ENCODE peak calls at places on chromosome 16, in six cellular contexts. X is IMR-90, U is A549, H is HepG2, P is K562, Y is GM12878. Z is an unnamed sample.
A peak's percentile ranks its signal among the peaks of the same experiment; 100 is the strongest.

GRCh38 chr16:21628196-21628726 is 24.1 kb downstream of the IGSF6 start:
- DNase-seq in X (no peak), U (no peak), H (peak; percentile 84), P (no peak), Y (no peak), Z (no peak)

GRCh38 chr16:58128181-58128631 is 975 bp downstream of the CFAP20 start:
- DNase-seq in X (no peak), U (no peak), H (peak; percentile 34), P (no peak), Y (no peak), Z (no peak)

GRCh38 chr16:25176136-25176535 is 40.6 kb upstream of the AQP8 start:
- DNase-seq in X (no peak), U (no peak), H (no peak), P (no peak), Y (no peak), Z (no peak)

GRCh38 chr16:68948230-68948910 is 105.0 kb downstream of the TANGO6 start:
- DNase-seq in X (peak; percentile 37), U (no peak), H (no peak), P (no peak), Y (no peak), Z (no peak)

GRCh38 chr16:11475896-11476630 is 110.7 kb downstream of the LITAF start:
- DNase-seq in X (no peak), U (no peak), H (no peak), P (no peak), Y (no peak), Z (no peak)

GRCh38 chr16:72287646-72288045 is 115.7 kb upstream of the PMFBP1 start:
- DNase-seq in X (no peak), U (no peak), H (no peak), P (no peak), Y (no peak), Z (no peak)

GRCh38 chr16:88532434-88533241 is 37.6 kb upstream of the ZC3H18 start:
- DNase-seq in X (no peak), U (no peak), H (no peak), P (no peak), Y (no peak), Z (no peak)

GRCh38 chr16:31700200-31700529 is 172.5 kb downstream of the AHSP start:
- DNase-seq in X (no peak), U (no peak), H (no peak), P (peak; percentile 93), Y (no peak), Z (peak; percentile 77)

GRCh38 chr16:79589495-79590134 is 10.9 kb downstream of the MAF start:
- DNase-seq in X (no peak), U (no peak), H (no peak), P (no peak), Y (no peak), Z (no peak)

GRCh38 chr16:3868967-3869366 is 11.5 kb downstream of the CREBBP start:
- DNase-seq in X (no peak), U (no peak), H (no peak), P (no peak), Y (no peak), Z (no peak)

GRCh38 chr16:22356930-22357634 is 17.3 kb downstream of the CDR2 start:
- DNase-seq in X (no peak), U (no peak), H (no peak), P (no peak), Y (peak; percentile 52), Z (no peak)

GRCh38 chr16:12602811-12603698 is 200.6 kb downstream of the CPPED1 start:
- DNase-seq in X (no peak), U (no peak), H (no peak), P (no peak), Y (no peak), Z (no peak)

GRCh38 chr16:80541306-80541694 is 507 bp downstream of the DYNLRB2 start:
- DNase-seq in X (no peak), U (no peak), H (no peak), P (no peak), Y (no peak), Z (no peak)

GRCh38 chr16:58655215-58655596 is 25.6 kb upstream of the CNOT1 start:
- DNase-seq in X (no peak), U (no peak), H (peak; percentile 43), P (no peak), Y (no peak), Z (no peak)

GRCh38 chr16:88856122-88856827 is 472 bp downstream of the GALNS start:
- DNase-seq in X (no peak), U (no peak), H (no peak), P (peak; percentile 89), Y (no peak), Z (no peak)

GRCh38 chr16:69872888-69873287 is 78.2 kb upstream of the CLEC18A start:
- DNase-seq in X (no peak), U (no peak), H (no peak), P (no peak), Y (no peak), Z (no peak)

GRCh38 chr16:27025581-27025980 is 41.1 kb upstream of the C16orf82 start:
- DNase-seq in X (no peak), U (peak; percentile 4), H (no peak), P (peak; percentile 21), Y (no peak), Z (no peak)

GRCh38 chr16:72921620-72922019 is 126.3 kb downstream of the ZFHX3 start:
- DNase-seq in X (peak; percentile 32), U (no peak), H (no peak), P (no peak), Y (no peak), Z (no peak)

GRCh38 chr16:61836804-61837398 is 199.3 kb downstream of the CDH8 start:
- DNase-seq in X (no peak), U (no peak), H (no peak), P (no peak), Y (no peak), Z (no peak)

GRCh38 chr16:85733155-85733838 is 17.6 kb downstream of the C16orf74 start:
- DNase-seq in X (no peak), U (peak; percentile 19), H (no peak), P (no peak), Y (no peak), Z (no peak)

DNA sequence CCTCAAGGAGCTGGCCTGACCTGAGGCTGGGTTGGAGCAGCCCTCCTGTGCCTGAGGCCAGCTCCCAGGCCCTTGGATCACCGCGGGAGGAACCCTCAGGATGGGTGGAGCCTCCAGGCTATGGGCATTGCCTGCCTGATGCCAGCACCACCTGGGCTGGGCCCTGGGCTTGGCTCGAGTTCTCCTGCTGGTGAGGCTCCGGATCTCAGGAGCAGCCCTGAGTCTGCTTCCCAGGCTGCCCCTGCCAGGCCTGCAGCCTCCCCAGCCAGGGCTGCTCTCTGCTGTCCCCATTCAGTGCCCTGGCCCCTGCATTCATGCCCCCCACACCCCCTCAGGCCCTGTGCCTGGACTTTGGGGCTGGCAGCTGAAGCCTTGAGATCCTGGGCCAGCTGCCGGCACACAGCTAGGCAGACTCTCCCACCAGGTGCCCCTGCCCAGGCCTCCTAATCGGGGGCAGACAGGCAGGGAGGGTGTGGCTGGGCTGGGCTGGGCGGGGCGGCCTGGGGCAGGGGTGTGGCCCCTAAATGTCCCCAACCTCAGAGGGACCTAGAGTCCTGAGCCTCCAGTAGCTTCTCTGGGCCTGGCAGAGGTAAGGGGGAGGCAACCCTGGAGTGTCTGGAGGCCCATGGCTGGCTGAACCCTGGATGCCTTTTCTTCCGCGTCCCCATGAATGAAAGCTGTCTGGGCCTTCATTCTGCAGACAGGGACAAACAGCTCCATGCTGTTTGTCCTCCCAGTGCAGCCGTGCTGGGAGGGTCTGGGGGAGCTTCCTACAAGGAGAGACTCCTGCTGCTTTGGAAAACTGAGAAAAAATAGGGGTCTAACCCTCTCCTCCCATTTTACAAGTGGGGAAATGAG is 1.1 kb upstream of the PIGQ start:
- DNase-seq in X (no peak), U (no peak), H (no peak), P (peak; percentile 74), Y (no peak), Z (no peak)
- TF ChIP-seq BHLHE40 in X (no peak), U (no peak), H (no peak), P (no peak), Y (no peak), Z (no peak)

DNA sequence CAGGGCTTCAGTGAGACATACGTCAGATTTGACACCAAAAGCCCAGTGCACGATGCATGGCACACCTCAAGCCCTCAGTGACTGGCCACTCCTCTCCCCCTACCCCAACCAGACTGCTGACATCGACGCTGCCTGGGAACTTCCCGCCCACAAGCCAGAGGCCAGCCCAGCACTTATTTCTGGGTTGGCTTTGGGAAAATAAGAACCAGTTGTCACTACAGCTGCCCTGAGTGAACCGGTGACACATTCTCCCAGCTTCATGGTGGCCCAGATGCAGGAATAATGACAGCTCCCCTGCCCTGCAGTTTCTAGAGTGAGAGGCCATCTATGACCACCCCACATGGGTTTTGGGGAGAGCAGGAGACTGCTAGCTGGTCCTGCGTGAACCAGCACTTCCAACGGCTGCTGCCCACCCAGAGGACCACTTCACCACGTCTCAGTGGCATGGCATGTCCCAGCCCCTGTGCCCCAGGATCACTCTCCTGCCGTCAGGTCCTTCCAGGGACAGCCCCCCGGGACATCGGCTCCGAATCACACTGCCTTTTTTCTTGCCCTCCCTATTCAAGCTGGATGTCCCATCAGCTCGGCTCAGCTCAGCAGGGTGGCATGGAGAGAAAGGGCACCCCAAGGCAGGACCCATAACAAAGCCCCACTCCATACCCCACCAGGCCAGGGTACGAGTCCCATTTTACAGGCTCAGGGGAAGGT is 9.4 kb downstream of the KNOP1 start:
- DNase-seq in X (no peak), U (no peak), H (no peak), P (no peak), Y (no peak), Z (no peak)
- TF ChIP-seq BHLHE40 in X (no peak), U (no peak), H (no peak), P (no peak), Y (no peak), Z (no peak)

GRCh38 chr16:17211797-17212196 is 259.0 kb downstream of the XYLT1 start:
- DNase-seq in X (no peak), U (peak; percentile 8), H (peak; percentile 34), P (peak; percentile 15), Y (no peak), Z (peak; percentile 21)
- TF ChIP-seq BHLHE40 in X (no peak), U (no peak), H (no peak), P (no peak), Y (no peak), Z (no peak)

GRCh38 chr16:56814537-56815432 is 50.2 kb upstream of the SLC12A3 start:
- DNase-seq in X (no peak), U (peak; percentile 68), H (peak; percentile 95), P (no peak), Y (no peak), Z (no peak)
- TF ChIP-seq BHLHE40 in X (no peak), U (no peak), H (no peak), P (no peak), Y (no peak), Z (no peak)

GRCh38 chr16:29307598-29308507 is 98.7 kb downstream of the NPIPB11 start:
- DNase-seq in X (peak; percentile 79), U (peak; percentile 21), H (peak; percentile 58), P (no peak), Y (no peak), Z (no peak)
- TF ChIP-seq BHLHE40 in X (no peak), U (no peak), H (no peak), P (no peak), Y (no peak), Z (no peak)

Z was measured in HEK293T.